ENCODE peak calls at places on chromosome 2, in six cellular contexts. G, Q, U, J, B and M are unnamed samples.

GRCh38 chr2:222722327-222722946 is 51.0 kb downstream of the MOGAT1 start:
- DNase-seq in G (peak), Q (no peak), U (no peak), J (peak), B (no peak), M (no peak)

GRCh38 chr2:38377501-38378258 is 607 bp upstream of the ATL2 start:
- DNase-seq in G (no peak), Q (peak), U (peak), J (no peak), B (no peak), M (no peak)

GRCh38 chr2:24190503-24190902 is 15.7 kb downstream of the FAM228A start:
- DNase-seq in G (no peak), Q (no peak), U (no peak), J (no peak), B (no peak), M (no peak)

GRCh38 chr2:237701859-237702370 is 74.5 kb downstream of the LRRFIP1 start:
- DNase-seq in G (no peak), Q (no peak), U (no peak), J (no peak), B (no peak), M (peak)

GRCh38 chr2:124683536-124684407 is 658.7 kb downstream of the CNTNAP5 start:
- DNase-seq in G (no peak), Q (no peak), U (no peak), J (no peak), B (no peak), M (no peak)

GRCh38 chr2:144835634-144836351 is 315.9 kb upstream of the ZEB2 start:
- DNase-seq in G (no peak), Q (no peak), U (no peak), J (peak), B (no peak), M (no peak)

GRCh38 chr2:172496096-172496709 is 59.7 kb upstream of the PDK1 start:
- DNase-seq in G (no peak), Q (no peak), U (no peak), J (peak), B (no peak), M (peak)

GRCh38 chr2:26363323-26363722 is 16.7 kb upstream of the ADGRF3 start:
- DNase-seq in G (no peak), Q (no peak), U (peak), J (no peak), B (no peak), M (no peak)

GRCh38 chr2:96832751-96833507 is 10.9 kb downstream of the ANKRD23 start:
- DNase-seq in G (no peak), Q (peak), U (no peak), J (no peak), B (no peak), M (no peak)

GRCh38 chr2:51813245-51813644 is 781.3 kb upstream of the NRXN1 start:
- DNase-seq in G (no peak), Q (no peak), U (no peak), J (peak), B (no peak), M (no peak)

GRCh38 chr2:124027182-124027581 is 2.1 kb downstream of the CNTNAP5 start:
- DNase-seq in G (peak), Q (peak), U (peak), J (peak), B (peak), M (peak)

GRCh38 chr2:237884681-237885080 is 25.3 kb downstream of the RAMP1 start:
- DNase-seq in G (no peak), Q (no peak), U (no peak), J (no peak), B (no peak), M (no peak)

GRCh38 chr2:225002656-225003045 is 39.6 kb downstream of the DOCK10 start:
- DNase-seq in G (peak), Q (no peak), U (no peak), J (no peak), B (no peak), M (peak)

GRCh38 chr2:237056271-237056875 is 29.3 kb upstream of the COPS8 start:
- DNase-seq in G (no peak), Q (no peak), U (no peak), J (no peak), B (no peak), M (no peak)

GRCh38 chr2:28082131-28082530 is 191.6 kb downstream of the BABAM2 start:
- DNase-seq in G (no peak), Q (no peak), U (no peak), J (no peak), B (no peak), M (no peak)

GRCh38 chr2:133158024-133158423 is 410.2 kb downstream of the NCKAP5 start:
- DNase-seq in G (no peak), Q (no peak), U (peak), J (no peak), B (no peak), M (no peak)

GRCh38 chr2:58051445-58051844 is 4.8 kb downstream of the VRK2 start:
- DNase-seq in G (no peak), Q (no peak), U (no peak), J (no peak), B (no peak), M (no peak)

GRCh38 chr2:238893349-238894000 is 45.6 kb downstream of the TWIST2 start:
- DNase-seq in G (no peak), Q (no peak), U (no peak), J (no peak), B (no peak), M (no peak)

DNA sequence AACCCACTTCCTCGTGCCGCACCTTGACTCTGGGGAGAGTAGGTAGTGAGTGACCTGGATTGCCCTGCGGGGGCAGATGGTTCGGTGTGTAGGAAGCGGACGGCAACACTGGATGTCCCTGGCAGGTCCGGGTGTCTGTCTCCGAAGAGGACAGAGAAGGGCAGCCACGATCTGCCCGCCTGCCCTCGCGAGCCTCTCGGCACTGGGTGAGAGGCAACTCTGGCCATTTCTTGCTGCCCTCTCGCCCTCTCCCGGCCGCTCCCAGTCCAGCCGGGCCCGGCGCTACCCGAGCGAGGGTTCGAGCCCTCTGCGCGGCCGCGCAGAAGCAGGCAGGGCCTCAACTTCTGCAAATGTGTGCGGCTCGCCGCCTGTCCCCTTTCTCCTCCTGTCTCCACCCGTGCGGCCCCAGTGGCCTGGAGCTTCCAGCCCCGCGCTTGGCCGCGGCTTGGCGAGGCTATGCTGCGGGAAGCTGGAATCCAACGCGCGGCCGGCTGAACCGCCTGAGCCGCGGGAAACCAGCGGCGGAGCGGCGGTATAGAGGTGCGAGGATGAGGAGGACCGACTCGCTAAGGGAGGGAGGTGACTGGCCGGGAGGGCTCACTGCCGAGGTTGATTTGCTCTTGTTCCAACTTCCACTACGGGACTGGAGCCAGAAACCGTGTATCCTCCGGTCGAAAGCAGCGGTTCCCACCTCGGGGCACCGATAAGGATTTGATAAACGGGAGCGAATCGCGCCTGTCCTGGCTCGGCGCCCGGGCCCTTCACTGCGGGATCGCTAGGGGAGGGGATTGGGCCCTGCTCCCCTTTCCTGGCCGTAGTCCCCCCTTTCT is 1.5 kb downstream of the EPAS1 start:
- DNase-seq in G (no peak), Q (peak), U (no peak), J (peak), B (peak), M (peak)
- TF ChIP-seq MYC in G (no peak), Q (no peak), U (no peak), J (no peak), B (no peak), M (no peak)

GRCh38 chr2:11480859-11481258 is 14.9 kb upstream of the E2F6 start:
- DNase-seq in G (no peak), Q (no peak), U (no peak), J (no peak), B (no peak), M (no peak)

GRCh38 chr2:11481426-11481788 is 15.4 kb upstream of the E2F6 start:
- DNase-seq in G (no peak), Q (no peak), U (no peak), J (no peak), B (no peak), M (no peak)

GRCh38 chr2:11482473-11483031 is 16.6 kb upstream of the E2F6 start:
- DNase-seq in G (no peak), Q (no peak), U (no peak), J (no peak), B (no peak), M (no peak)

GRCh38 chr2:11481789-11482472 is 16.0 kb upstream of the E2F6 start:
- DNase-seq in G (no peak), Q (no peak), U (no peak), J (no peak), B (no peak), M (no peak)

GRCh38 chr2:11483806-11484147 is 17.8 kb upstream of the E2F6 start:
- DNase-seq in G (no peak), Q (no peak), U (no peak), J (no peak), B (no peak), M (no peak)
- H3K4me3 ChIP-seq in G (no peak), Q (peak), U (peak), J (no peak), B (no peak), M (no peak)

DNA sequence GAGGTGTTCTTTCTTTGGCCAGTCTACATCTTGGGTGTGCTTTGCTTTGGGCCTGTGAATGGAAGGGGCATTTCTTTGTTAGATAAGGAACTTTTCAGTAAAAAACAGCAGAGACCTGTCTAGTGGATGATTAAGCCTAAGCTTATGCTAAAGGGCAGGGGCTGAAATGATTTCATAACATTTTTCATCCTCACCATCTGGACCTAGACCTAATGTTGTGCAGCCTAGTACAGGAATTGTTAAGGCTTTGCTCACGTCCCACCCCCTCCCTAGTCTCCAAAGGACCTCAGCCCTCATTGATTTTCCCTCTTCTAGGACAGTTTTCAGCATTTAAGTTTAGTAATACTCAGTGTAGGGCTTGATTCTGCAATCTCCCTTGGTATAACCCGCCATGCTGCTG is 111.8 kb downstream of the PRKCE start:
- DNase-seq in G (no peak), Q (no peak), U (no peak), J (no peak), B (no peak), M (no peak)
- TF ChIP-seq CTCF in G (no peak), Q (no peak), U (no peak), J (no peak), B (no peak), M (no peak)

DNA sequence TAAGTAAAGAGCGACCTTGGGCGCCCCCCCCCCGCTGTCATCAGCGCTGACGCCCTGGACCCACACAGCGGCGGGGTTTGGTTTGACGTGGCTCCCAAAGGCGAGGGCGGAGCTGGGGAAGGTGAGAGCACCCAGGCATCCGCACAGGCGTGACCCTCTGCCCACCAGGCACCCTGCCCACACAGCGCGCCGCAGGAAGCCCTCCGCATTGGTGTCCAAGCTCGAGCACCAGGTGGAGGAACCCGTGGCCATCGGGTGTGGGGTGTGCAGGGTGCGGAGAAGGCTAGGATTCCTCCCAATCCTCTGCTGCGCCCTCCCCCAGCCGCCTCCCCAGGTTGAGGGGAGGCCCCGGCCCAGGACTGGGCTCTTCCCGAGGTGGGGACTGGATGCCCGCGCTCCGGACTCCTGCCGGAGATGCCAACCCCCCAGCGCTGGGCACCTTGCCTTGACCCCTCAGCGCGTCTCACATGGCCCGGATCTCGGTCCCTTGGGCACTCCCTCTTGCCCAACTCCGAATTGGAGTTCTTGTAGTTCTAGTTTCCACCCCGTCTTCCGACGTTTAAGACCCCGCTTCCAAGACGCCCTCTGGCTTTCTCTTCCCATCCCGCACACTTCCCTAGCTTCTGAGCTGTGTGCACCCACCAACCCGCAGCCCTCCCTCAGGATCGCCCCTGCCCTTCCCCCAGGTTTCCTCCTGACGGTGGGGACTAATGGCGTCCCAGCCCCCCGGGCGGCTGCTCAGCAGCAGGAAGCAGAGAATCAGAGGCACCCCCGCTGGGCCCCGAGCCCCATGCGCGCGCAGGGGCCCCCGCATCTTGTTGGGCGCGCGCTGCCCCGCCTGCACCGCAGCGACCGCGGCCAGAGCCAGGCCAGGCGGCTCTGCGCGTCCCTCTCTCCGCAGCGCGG is 25.9 kb upstream of the RESP18 start:
- DNase-seq in G (no peak), Q (peak), U (no peak), J (no peak), B (peak), M (peak)
- TF ChIP-seq MYC in G (no peak), Q (no peak), U (no peak), J (no peak), B (no peak), M (no peak)

GRCh38 chr2:10493636-10494281 is 45.6 kb upstream of the ODC1 start:
- DNase-seq in G (peak), Q (peak), U (peak), J (no peak), B (no peak), M (peak)
- H3K4me3 ChIP-seq in G (no peak), Q (peak), U (no peak), J (no peak), B (no peak), M (no peak)

DNA sequence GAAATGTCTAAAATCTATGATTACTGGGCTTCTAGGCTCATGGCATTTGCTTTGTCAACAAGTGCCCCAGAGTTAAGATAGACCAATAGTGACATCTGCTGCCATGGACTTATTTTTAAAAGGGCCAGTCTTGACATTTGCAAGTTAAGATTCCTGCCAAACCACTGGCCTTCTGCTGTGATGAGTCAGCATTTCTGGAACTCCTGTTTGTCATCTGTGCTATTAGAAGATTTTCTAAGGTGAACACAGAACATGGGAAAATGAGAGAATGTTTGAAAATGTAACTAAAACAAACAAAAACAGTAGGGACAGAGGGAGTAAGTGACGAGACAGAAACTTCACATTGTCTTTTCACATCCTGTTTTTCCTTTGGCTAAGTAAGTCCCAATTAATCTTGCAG is 93.7 kb upstream of the WDR75 start:
- DNase-seq in G (peak), Q (peak), U (peak), J (peak), B (peak), M (peak)
- TF ChIP-seq CTCF in G (peak), Q (peak), U (peak), J (no peak), B (peak), M (no peak)

DNA sequence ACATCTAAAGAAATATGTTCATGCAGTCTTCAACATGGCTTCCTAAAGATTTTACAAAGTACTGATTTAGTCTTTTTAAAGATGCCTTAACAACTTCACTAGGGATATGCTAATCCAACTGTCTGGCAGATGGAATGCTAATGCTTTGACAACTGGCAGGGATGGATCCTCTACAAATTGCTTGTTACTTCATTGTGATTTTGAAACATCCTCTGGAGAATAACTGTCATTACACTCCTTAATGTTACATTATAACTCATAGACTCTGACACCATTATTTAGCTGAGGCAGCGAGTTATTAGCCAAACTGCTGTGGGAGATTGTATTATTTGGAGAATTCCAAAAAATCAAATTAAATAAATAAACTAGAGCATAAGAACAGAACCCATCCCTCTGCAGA is 321.0 kb upstream of the TFPI start:
- DNase-seq in G (no peak), Q (no peak), U (no peak), J (no peak), B (no peak), M (no peak)
- TF ChIP-seq MYC in G (no peak), Q (no peak), U (no peak), J (no peak), B (no peak), M (no peak)